ENCODE peak calls at places on chromosomes 2 and 18, in four cellular contexts. One of them, this sample, is unnamed.

GRCh38 chr2:173997779-173998178 is 32.6 kb upstream of the SP3 start:
- DNase-seq in BE2C: no peak
- DNase-seq in kidney: no peak
- DNase-seq in body of pancreas: peak; percentile 69
- DNase-seq in this sample: no peak

GRCh38 chr2:19617251-19617650 is 258.8 kb upstream of the OSR1 start:
- DNase-seq in BE2C: no peak
- DNase-seq in kidney: no peak
- DNase-seq in body of pancreas: no peak
- DNase-seq in this sample: no peak

GRCh38 chr2:124289615-124290014 is 264.5 kb downstream of the CNTNAP5 start:
- DNase-seq in BE2C: no peak
- DNase-seq in kidney: no peak
- DNase-seq in body of pancreas: no peak
- DNase-seq in this sample: no peak

GRCh38 chr2:179265082-179265575 is 497 bp upstream of the SESTD1 start:
- DNase-seq in BE2C: no peak
- DNase-seq in kidney: no peak
- DNase-seq in body of pancreas: no peak
- DNase-seq in this sample: peak; percentile 16

GRCh38 chr2:109185801-109186570 is 57.0 kb downstream of the SH3RF3 start:
- DNase-seq in BE2C: no peak
- DNase-seq in kidney: peak; percentile 83
- DNase-seq in body of pancreas: peak; percentile 61
- DNase-seq in this sample: peak; percentile 90

GRCh38 chr2:233162770-233163169 is 88.7 kb upstream of the ATG16L1 start:
- DNase-seq in BE2C: no peak
- DNase-seq in kidney: no peak
- DNase-seq in body of pancreas: no peak
- DNase-seq in this sample: no peak

GRCh38 chr2:136008205-136008865 is 22.9 kb upstream of the DARS1 start:
- DNase-seq in BE2C: no peak
- DNase-seq in kidney: peak; percentile 76
- DNase-seq in body of pancreas: peak; percentile 12
- DNase-seq in this sample: peak; percentile 25

GRCh38 chr2:121248766-121249343 is 36.1 kb downstream of the TFCP2L1 start:
- DNase-seq in BE2C: no peak
- DNase-seq in kidney: peak; percentile 51
- DNase-seq in body of pancreas: no peak
- DNase-seq in this sample: no peak

GRCh38 chr2:67752964-67753363 is 309.8 kb downstream of the C1D start:
- DNase-seq in BE2C: no peak
- DNase-seq in kidney: no peak
- DNase-seq in body of pancreas: no peak
- DNase-seq in this sample: no peak

GRCh38 chr2:26178746-26179436 is 6.0 kb downstream of the GAREM2 start:
- DNase-seq in BE2C: peak; percentile 63
- DNase-seq in kidney: peak; percentile 85
- DNase-seq in body of pancreas: no peak
- DNase-seq in this sample: peak; percentile 52

GRCh38 chr2:40489678-40489960 is 37.7 kb upstream of the SLC8A1 start:
- DNase-seq in BE2C: no peak
- DNase-seq in kidney: no peak
- DNase-seq in body of pancreas: no peak
- DNase-seq in this sample: no peak

GRCh38 chr2:169895294-169895985 is 68.2 kb downstream of the UBR3 start:
- DNase-seq in BE2C: no peak
- DNase-seq in kidney: no peak
- DNase-seq in body of pancreas: no peak
- DNase-seq in this sample: no peak

GRCh38 chr2:175074478-175074877 is 69.3 kb upstream of the CHN1 start:
- DNase-seq in BE2C: no peak
- DNase-seq in kidney: no peak
- DNase-seq in body of pancreas: no peak
- DNase-seq in this sample: no peak

GRCh38 chr2:240435955-240436625 is 627 bp downstream of the GPC1 start:
- DNase-seq in BE2C: peak; percentile 54
- DNase-seq in kidney: peak; percentile 83
- DNase-seq in body of pancreas: no peak
- DNase-seq in this sample: peak; percentile 41

GRCh38 chr2:160582481-160583161 is 89.0 kb upstream of the RBMS1 start:
- DNase-seq in BE2C: no peak
- DNase-seq in kidney: no peak
- DNase-seq in body of pancreas: no peak
- DNase-seq in this sample: no peak

GRCh38 chr2:101802329-101802728 is 104.8 kb downstream of the MAP4K4 start:
- DNase-seq in BE2C: no peak
- DNase-seq in kidney: no peak
- DNase-seq in body of pancreas: peak; percentile 71
- DNase-seq in this sample: no peak

GRCh38 chr2:135140606-135141005 is 88.5 kb downstream of the RAB3GAP1 start:
- DNase-seq in BE2C: no peak
- DNase-seq in kidney: no peak
- DNase-seq in body of pancreas: no peak
- DNase-seq in this sample: no peak

GRCh38 chr2:161028581-161028980 is 131.6 kb upstream of the TANK start:
- DNase-seq in BE2C: no peak
- DNase-seq in kidney: no peak
- DNase-seq in body of pancreas: no peak
- DNase-seq in this sample: no peak

GRCh38 chr2:137689549-137689948 is 274.7 kb upstream of the HNMT start:
- DNase-seq in BE2C: no peak
- DNase-seq in kidney: no peak
- DNase-seq in body of pancreas: no peak
- DNase-seq in this sample: no peak

GRCh38 chr2:138565251-138565598 is 63.7 kb downstream of the SPOPL start:
- DNase-seq in BE2C: no peak
- DNase-seq in kidney: no peak
- DNase-seq in body of pancreas: no peak
- DNase-seq in this sample: no peak

GRCh38 chr2:119823734-119824334 is 64.1 kb downstream of the PTPN4 start:
- DNase-seq in BE2C: peak; percentile 32
- DNase-seq in kidney: peak; percentile 37
- DNase-seq in body of pancreas: peak; percentile 45
- DNase-seq in this sample: no peak

GRCh38 chr2:209566250-209566649 is 142.4 kb downstream of the MAP2 start:
- DNase-seq in BE2C: no peak
- DNase-seq in kidney: no peak
- DNase-seq in body of pancreas: no peak
- DNase-seq in this sample: no peak

GRCh38 chr2:143251680-143252079 is 122.5 kb downstream of the ARHGAP15 start:
- DNase-seq in BE2C: no peak
- DNase-seq in kidney: no peak
- DNase-seq in body of pancreas: no peak
- DNase-seq in this sample: no peak

GRCh38 chr2:176098366-176099158 is 1.0 kb upstream of the HOXD12 start:
- DNase-seq in BE2C: no peak
- DNase-seq in kidney: peak; percentile 59
- DNase-seq in body of pancreas: no peak
- DNase-seq in this sample: no peak

GRCh38 chr2:100941646-100942240 is 60.3 kb upstream of the RPL31 start:
- DNase-seq in BE2C: no peak
- DNase-seq in kidney: no peak
- DNase-seq in body of pancreas: no peak
- DNase-seq in this sample: no peak

GRCh38 chr2:1686784-1687105 is 57.6 kb downstream of the PXDN start:
- DNase-seq in BE2C: no peak
- DNase-seq in kidney: no peak
- DNase-seq in body of pancreas: no peak
- DNase-seq in this sample: no peak

GRCh38 chr2:35184471-35184870 is 1171.1 kb upstream of the CRIM1 start:
- DNase-seq in BE2C: no peak
- DNase-seq in kidney: no peak
- DNase-seq in body of pancreas: no peak
- DNase-seq in this sample: no peak

GRCh38 chr2:97781981-97782380 is 68.6 kb downstream of the ZAP70 start:
- DNase-seq in BE2C: no peak
- DNase-seq in kidney: no peak
- DNase-seq in body of pancreas: no peak
- DNase-seq in this sample: no peak

GRCh38 chr18:60358516-60358915 is 14.1 kb downstream of the MC4R start:
- DNase-seq in BE2C: no peak
- DNase-seq in kidney: no peak
- DNase-seq in body of pancreas: no peak
- DNase-seq in this sample: no peak

GRCh38 chr18:50162486-50163304 is 32.3 kb downstream of the MYO5B start:
- DNase-seq in BE2C: no peak
- DNase-seq in kidney: no peak
- DNase-seq in body of pancreas: no peak
- DNase-seq in this sample: no peak

GRCh38 chr2:37583402-37583801 is 88.0 kb downstream of the CDC42EP3 start:
- DNase-seq in BE2C: no peak
- DNase-seq in kidney: no peak
- DNase-seq in body of pancreas: peak; percentile 17
- DNase-seq in this sample: no peak

GRCh38 chr18:13451208-13451530 is 232.6 kb downstream of the LDLRAD4 start:
- DNase-seq in BE2C: no peak
- DNase-seq in kidney: no peak
- DNase-seq in body of pancreas: no peak
- DNase-seq in this sample: no peak

GRCh38 chr2:239021651-239022436 is 174.0 kb downstream of the TWIST2 start:
- DNase-seq in BE2C: no peak
- DNase-seq in kidney: no peak
- DNase-seq in body of pancreas: no peak
- DNase-seq in this sample: no peak

GRCh38 chr2:188852752-188853151 is 121.4 kb upstream of the COL3A1 start:
- DNase-seq in BE2C: no peak
- DNase-seq in kidney: no peak
- DNase-seq in body of pancreas: no peak
- DNase-seq in this sample: no peak

GRCh38 chr2:221129657-221130056 is 442.4 kb downstream of the EPHA4 start:
- DNase-seq in BE2C: no peak
- DNase-seq in kidney: no peak
- DNase-seq in body of pancreas: no peak
- DNase-seq in this sample: no peak

DNA sequence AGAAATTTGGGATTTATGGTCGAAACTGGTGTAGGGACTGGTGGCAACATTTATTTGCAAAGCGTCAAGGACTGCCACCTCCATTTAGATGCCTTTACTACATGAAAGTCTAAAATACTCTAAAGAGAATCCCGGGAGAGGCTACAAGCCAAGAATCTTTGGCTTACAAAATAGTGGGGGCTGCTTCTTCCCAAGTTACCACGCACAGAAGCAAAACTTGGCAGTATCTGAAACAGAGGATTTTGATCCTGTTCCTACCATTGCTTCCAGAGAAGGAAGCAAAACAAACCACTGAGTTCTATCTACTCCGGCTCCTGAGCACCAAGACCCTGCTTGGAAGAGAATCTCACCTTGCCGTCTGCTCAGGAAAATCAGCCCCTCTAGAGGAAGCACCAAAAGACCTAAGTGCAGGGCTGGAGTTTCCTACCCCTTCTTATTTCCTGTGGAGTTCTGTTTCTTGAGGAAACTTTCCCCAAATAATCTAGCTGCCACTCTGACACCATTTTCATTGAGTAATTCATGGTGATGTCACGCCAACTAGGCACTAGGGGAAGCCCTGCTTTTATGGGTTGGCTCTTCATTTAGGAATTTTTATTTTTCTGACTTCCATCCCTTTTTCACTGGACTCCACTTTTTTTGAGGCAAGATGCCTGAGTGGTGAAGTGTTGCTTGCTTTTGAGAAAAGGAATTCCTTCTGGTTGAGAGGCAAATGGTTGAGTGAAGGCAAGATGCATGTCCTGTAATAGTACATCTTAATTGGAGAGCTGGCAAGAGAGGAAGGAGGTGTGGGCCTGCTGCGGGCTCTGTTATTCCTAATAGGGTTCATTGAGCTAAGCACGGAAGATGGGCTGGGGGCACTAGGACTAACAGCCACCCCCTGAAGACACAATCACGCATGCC is 36.8 kb upstream of the EML4 start:
- DNase-seq in BE2C: no peak
- DNase-seq in kidney: no peak
- DNase-seq in body of pancreas: no peak
- DNase-seq in this sample: no peak
- H3K4me1 ChIP-seq in BE2C: peaks cover 50% of the 10 kb centered on the region
- H3K4me1 ChIP-seq in kidney: peaks cover 27% of the 10 kb centered on the region
- H3K4me1 ChIP-seq in body of pancreas: peaks cover 16% of the 10 kb centered on the region
- H3K4me1 ChIP-seq in this sample: peaks cover 52% of the 10 kb centered on the region

GRCh38 chr2:112151701-112152440 is 13.7 kb downstream of the FBLN7 start:
- DNase-seq in BE2C: no peak
- DNase-seq in kidney: peak; percentile 26
- DNase-seq in body of pancreas: no peak
- DNase-seq in this sample: peak; percentile 4
- H3K4me1 ChIP-seq in BE2C: no peaks in the 10 kb centered on the region
- H3K4me1 ChIP-seq in kidney: no peaks in the 10 kb centered on the region
- H3K4me1 ChIP-seq in body of pancreas: no peaks in the 10 kb centered on the region
- H3K4me1 ChIP-seq in this sample: no peaks in the 10 kb centered on the region

GRCh38 chr18:8617907-8618306 is 8.7 kb downstream of the RAB12 start:
- DNase-seq in BE2C: no peak
- DNase-seq in kidney: no peak
- DNase-seq in body of pancreas: no peak
- DNase-seq in this sample: no peak

GRCh38 chr18:8616026-8616401 is 6.8 kb downstream of the RAB12 start:
- DNase-seq in BE2C: no peak
- DNase-seq in kidney: no peak
- DNase-seq in body of pancreas: no peak
- DNase-seq in this sample: no peak

GRCh38 chr18:8614875-8615274 is 5.6 kb downstream of the RAB12 start:
- DNase-seq in BE2C: no peak
- DNase-seq in kidney: no peak
- DNase-seq in body of pancreas: no peak
- DNase-seq in this sample: no peak

GRCh38 chr18:8611916-8612576 is 2.8 kb downstream of the RAB12 start:
- DNase-seq in BE2C: no peak
- DNase-seq in kidney: no peak
- DNase-seq in body of pancreas: no peak
- DNase-seq in this sample: no peak

DNA sequence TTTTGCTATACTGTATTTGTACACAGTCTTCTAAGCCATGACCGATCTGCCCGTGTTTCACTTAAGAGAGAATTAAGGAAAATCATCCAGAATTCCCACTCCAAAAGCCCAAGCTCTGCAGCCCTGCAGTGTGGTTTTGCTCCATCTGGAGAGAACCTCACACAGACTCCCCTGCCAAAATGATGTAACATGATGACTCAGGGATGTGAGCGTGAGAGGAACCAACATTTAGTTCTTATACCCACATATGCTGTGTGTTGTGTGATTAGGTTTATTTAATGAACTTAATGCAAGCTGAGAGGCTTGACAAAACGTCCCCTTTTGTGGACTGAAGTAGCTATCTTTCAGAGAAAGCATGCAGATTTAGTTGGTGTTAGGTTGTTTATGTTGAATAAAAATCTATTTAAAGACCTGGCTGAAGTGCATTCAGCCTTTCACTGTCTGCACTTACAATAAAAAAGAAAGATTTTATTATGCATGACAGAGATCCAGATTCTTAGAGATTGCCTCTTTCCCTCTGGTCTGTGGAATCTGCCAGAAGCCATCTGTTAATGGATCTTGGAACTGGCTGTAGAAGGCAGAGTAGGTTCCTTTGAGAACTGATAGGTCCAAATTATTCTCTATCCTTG is 6.3 kb downstream of the RAB12 start:
- DNase-seq in BE2C: peak; percentile 8
- DNase-seq in kidney: no peak
- DNase-seq in body of pancreas: no peak
- DNase-seq in this sample: peak; percentile 40
- H3K4me1 ChIP-seq in BE2C: no peaks in the 10 kb centered on the region
- H3K4me1 ChIP-seq in kidney: peaks cover 16% of the 10 kb centered on the region
- H3K4me1 ChIP-seq in body of pancreas: peaks cover 22% of the 10 kb centered on the region
- H3K4me1 ChIP-seq in this sample: peaks cover 18% of the 10 kb centered on the region

GRCh38 chr2:150477347-150477746 is 10.1 kb downstream of the RND3 start:
- DNase-seq in BE2C: no peak
- DNase-seq in kidney: peak; percentile 28
- DNase-seq in body of pancreas: peak; percentile 25
- DNase-seq in this sample: no peak
- H3K4me1 ChIP-seq in BE2C: no peaks in the 10 kb centered on the region
- H3K4me1 ChIP-seq in kidney: peaks cover 6% of the 10 kb centered on the region
- H3K4me1 ChIP-seq in body of pancreas: peaks cover 16% of the 10 kb centered on the region
- H3K4me1 ChIP-seq in this sample: peaks cover 20% of the 10 kb centered on the region